ENCODE peak calls at places on chromosomes 3 and 15, in seven cellular contexts. H is NB4; C is iris pigment epithelial cell; X is activated naive CD4-positive, alpha-beta T cell; R is stimulated activated CD4-positive, alpha-beta T cell treated with anti-CD3 and anti-CD28 coated beads, Interleukin-2, amount 100 ng/mL, for 24 hours; S is activated effector memory CD4-positive, alpha-beta T cell treated with Interleukin-2 at 50 U/mL for 16 hours; Y is GM04503. Z is an unnamed sample.

GRCh38 chr3:3560566-3561336 is 238.5 kb upstream of the LRRN1 start:
- DNase-seq in H (no peak), C (peak), X (no peak), R (no peak), S (no peak), Y (no peak), Z (no peak)

GRCh38 chr3:71559021-71559420 is 24.5 kb downstream of the FOXP1 start:
- DNase-seq in H (no peak), C (no peak), X (no peak), R (no peak), S (no peak), Y (no peak), Z (no peak)

GRCh38 chr3:38017445-38018295 is 11.8 kb downstream of the PLCD1 start:
- DNase-seq in H (no peak), C (no peak), X (no peak), R (no peak), S (no peak), Y (no peak), Z (no peak)

GRCh38 chr3:41093476-41093875 is 105.8 kb upstream of the CTNNB1 start:
- DNase-seq in H (no peak), C (no peak), X (no peak), R (no peak), S (no peak), Y (no peak), Z (no peak)

GRCh38 chr3:191959876-191960418 is 499.0 kb downstream of the PYDC2 start:
- DNase-seq in H (no peak), C (no peak), X (no peak), R (no peak), S (no peak), Y (no peak), Z (no peak)

GRCh38 chr3:48086736-48087470 is 70.7 kb upstream of the MAP4 start:
- DNase-seq in H (no peak), C (peak), X (no peak), R (no peak), S (no peak), Y (peak), Z (no peak)

GRCh38 chr3:184453296-184453695 is 73.4 kb downstream of the CHRD start:
- DNase-seq in H (no peak), C (no peak), X (no peak), R (no peak), S (no peak), Y (no peak), Z (no peak)

GRCh38 chr3:107421170-107421792 is 44.0 kb downstream of the CCDC54 start:
- DNase-seq in H (peak), C (peak), X (no peak), R (no peak), S (no peak), Y (no peak), Z (peak)

GRCh38 chr15:78037779-78038305 is 39.7 kb downstream of the TBC1D2B start:
- DNase-seq in H (peak), C (no peak), X (no peak), R (no peak), S (no peak), Y (no peak), Z (no peak)

GRCh38 chr3:129533406-129533805 is 5.0 kb downstream of the RHO start:
- DNase-seq in H (no peak), C (no peak), X (no peak), R (no peak), S (no peak), Y (no peak), Z (no peak)

GRCh38 chr3:154324919-154325318 is 632 bp upstream of the DHX36 start:
- DNase-seq in H (peak), C (peak), X (no peak), R (no peak), S (no peak), Y (no peak), Z (peak)

GRCh38 chr3:30776186-30776815 is 118.2 kb downstream of the GADL1 start:
- DNase-seq in H (no peak), C (no peak), X (no peak), R (no peak), S (no peak), Y (no peak), Z (no peak)

GRCh38 chr15:55819397-55820034 is 76.6 kb upstream of the PRTG start:
- DNase-seq in H (no peak), C (no peak), X (no peak), R (no peak), S (no peak), Y (no peak), Z (no peak)

GRCh38 chr15:70049115-70049514 is 48.6 kb downstream of the TLE3 start:
- DNase-seq in H (no peak), C (no peak), X (no peak), R (no peak), S (no peak), Y (no peak), Z (no peak)

GRCh38 chr3:194133661-194134230 is 2.2 kb upstream of the HES1 start:
- DNase-seq in H (peak), C (peak), X (no peak), R (peak), S (no peak), Y (no peak), Z (peak)